ENCODE peak calls at places on chromosomes 11 and 22, in five cellular contexts. E, V, Y, N and R are unnamed samples.

GRCh38 chr22:50329236-50329635 is 2.4 kb upstream of the DENND6B start:
- DNase-seq in E (peak; percentile 28), V (no peak), Y (no peak), N (no peak), R (no peak)

GRCh38 chr22:19701420-19702145 is 12.7 kb upstream of the SEPTIN5 start:
- DNase-seq in E (no peak), V (no peak), Y (no peak), N (no peak), R (no peak)

GRCh38 chr11:11407065-11407737 is 54.2 kb upstream of the CSNK2A3 start:
- DNase-seq in E (no peak), V (no peak), Y (no peak), N (no peak), R (no peak)

GRCh38 chr11:61264795-61265194 is 23.8 kb downstream of the PGA5 start:
- DNase-seq in E (no peak), V (no peak), Y (no peak), N (no peak), R (no peak)

GRCh38 chr22:47160141-47160541 is 397.7 kb downstream of the TBC1D22A start:
- DNase-seq in E (no peak), V (no peak), Y (no peak), N (no peak), R (no peak)

GRCh38 chr11:11403763-11404725 is 51.0 kb upstream of the CSNK2A3 start:
- DNase-seq in E (peak; percentile 70), V (no peak), Y (no peak), N (peak; percentile 48), R (no peak)

GRCh38 chr11:77101043-77101537 is 1.6 kb upstream of the OMP start:
- DNase-seq in E (peak; percentile 37), V (no peak), Y (no peak), N (no peak), R (peak; percentile 30)

GRCh38 chr11:73185680-73186293 is 32.3 kb upstream of the P2RY2 start:
- DNase-seq in E (peak; percentile 82), V (no peak), Y (no peak), N (peak; percentile 18), R (peak; percentile 57)

GRCh38 chr22:39448205-39449054 is 8.4 kb upstream of the MGAT3 start:
- DNase-seq in E (no peak), V (no peak), Y (no peak), N (no peak), R (no peak)

GRCh38 chr11:73854680-73855079 is 22.0 kb downstream of the COA4 start:
- DNase-seq in E (peak; percentile 7), V (no peak), Y (no peak), N (no peak), R (no peak)

GRCh38 chr11:62125316-62125715 is 1.5 kb downstream of the INCENP start:
- DNase-seq in E (no peak), V (no peak), Y (no peak), N (no peak), R (no peak)

GRCh38 chr11:74409633-74410032 is 11.4 kb upstream of the PGM2L1 start:
- DNase-seq in E (no peak), V (no peak), Y (no peak), N (no peak), R (no peak)

GRCh38 chr22:37842015-37842793 is 1.9 kb downstream of the ANKRD54 start:
- DNase-seq in E (no peak), V (no peak), Y (no peak), N (no peak), R (no peak)

GRCh38 chr11:73951797-73952196 is 971 bp downstream of the DNAJB13 start:
- DNase-seq in E (no peak), V (no peak), Y (no peak), N (no peak), R (no peak)